ENCODE peak calls at places on chromosomes 7 and 10, in five cellular contexts. S, X, H, D and P are unnamed samples.

GRCh38 chr10:88253-88652 is 39.2 kb upstream of the TUBB8 start:
- DNase-seq in D (no peak), S (no peak), X (no peak), H (no peak), P (no peak)

GRCh38 chr7:150564045-150564444 is 3.1 kb upstream of the GIMAP4 start:
- DNase-seq in S (no peak), X (no peak), D (no peak), H (no peak), P (no peak)

GRCh38 chr7:1313591-1313990 is 80.9 kb downstream of the UNCX start:
- DNase-seq in H (no peak), X (no peak), D (no peak), S (no peak), P (no peak)

GRCh38 chr7:149716932-149717307 is 56.5 kb downstream of the ZNF467 start:
- DNase-seq in X (no peak), S (no peak), H (no peak), D (no peak), P (no peak)

GRCh38 chr7:121081327-121081936 is 92.9 kb downstream of the CPED1 start:
- DNase-seq in S (no peak), D (peak; percentile 50), X (no peak), H (peak; percentile 33), P (no peak)

GRCh38 chr10:19889279-19889678 is 73.0 kb downstream of the PLXDC2 start:
- DNase-seq in D (no peak), H (no peak), S (no peak), X (no peak), P (no peak)

GRCh38 chr7:150406311-150406564 is 27.1 kb downstream of the ZNF775 start:
- DNase-seq in D (no peak), X (no peak), S (no peak), H (no peak), P (no peak)

GRCh38 chr7:35647171-35647574 is 47.8 kb downstream of the HERPUD2 start:
- DNase-seq in S (no peak), H (no peak), X (no peak), D (no peak), P (no peak)

GRCh38 chr10:91691255-91691654 is 58.4 kb upstream of the PPP1R3C start:
- DNase-seq in H (no peak), S (no peak), D (no peak), X (no peak), P (no peak)

GRCh38 chr7:17015575-17015974 is 133.8 kb upstream of the AGR3 start:
- DNase-seq in D (no peak), X (no peak), H (no peak), S (no peak), P (no peak)

GRCh38 chr10:119445311-119445934 is 97.1 kb downstream of the RGS10 start:
- DNase-seq in D (peak; percentile 75), S (peak; percentile 94), H (peak; percentile 49), X (peak; percentile 78), P (no peak)

GRCh38 chr7:16905300-16906044 is 23.7 kb upstream of the AGR3 start:
- DNase-seq in S (no peak), H (no peak), X (no peak), D (no peak), P (no peak)

GRCh38 chr10:83577421-83577820 is 561.9 kb upstream of the GHITM start:
- DNase-seq in H (no peak), X (no peak), D (no peak), S (no peak), P (no peak)

GRCh38 chr10:67864560-67865371 is 19.7 kb upstream of the SIRT1 start:
- DNase-seq in X (no peak), D (peak; percentile 20), S (no peak), H (no peak), P (peak; percentile 3)

GRCh38 chr7:3064077-3064476 is 20.4 kb upstream of the CARD11 start:
- DNase-seq in D (no peak), X (no peak), H (no peak), S (no peak), P (no peak)

GRCh38 chr7:130732980-130733865 is 784 bp downstream of the KLF14 start:
- DNase-seq in X (peak; percentile 30), S (peak; percentile 64), H (no peak), D (no peak), P (no peak)

GRCh38 chr7:149865437-149865836 is 8.3 kb upstream of the ATP6V0E2 start:
- DNase-seq in H (peak; percentile 63), D (no peak), S (peak; percentile 84), X (peak; percentile 53), P (no peak)

GRCh38 chr10:30897547-30897946 is 134.1 kb downstream of the ZNF438 start:
- DNase-seq in D (no peak), X (no peak), S (no peak), H (no peak), P (no peak)

GRCh38 chr10:126905776-126906703 is 812 bp downstream of the DOCK1 start:
- DNase-seq in S (no peak), H (no peak), D (no peak), X (no peak), P (no peak)

GRCh38 chr7:5492249-5493020 is 68.8 kb upstream of the TNRC18 start:
- DNase-seq in S (no peak), H (no peak), D (no peak), X (no peak), P (no peak)

GRCh38 chr10:114326794-114327193 is 77.5 kb downstream of the AFAP1L2 start:
- DNase-seq in D (no peak), X (no peak), S (no peak), H (no peak), P (no peak)

GRCh38 chr7:94228223-94228622 is 166.5 kb upstream of the COL1A2 start:
- DNase-seq in D (no peak), S (no peak), H (no peak), X (no peak), P (no peak)

GRCh38 chr10:86195521-86195920 is 171.1 kb downstream of the GRID1 start:
- DNase-seq in H (no peak), X (no peak), D (no peak), S (no peak), P (no peak)

GRCh38 chr10:52314822-52315552 is 906 bp downstream of the DKK1 start:
- DNase-seq in S (no peak), D (no peak), X (no peak), H (no peak), P (no peak)

GRCh38 chr10:110409926-110410325 is 87.8 kb upstream of the DUSP5 start:
- DNase-seq in H (no peak), D (no peak), S (no peak), X (no peak), P (no peak)

GRCh38 chr10:130111115-130111847 is 651 bp upstream of the C10orf143 start:
- DNase-seq in X (peak; percentile 91), H (peak; percentile 94), D (peak; percentile 99), S (no peak), P (peak; percentile 82)

GRCh38 chr10:62239994-62240393 is 28.6 kb downstream of the RTKN2 start:
- DNase-seq in X (no peak), D (no peak), S (no peak), H (no peak), P (no peak)

GRCh38 chr10:83806716-83807115 is 332.6 kb upstream of the GHITM start:
- DNase-seq in D (no peak), H (no peak), X (no peak), S (no peak), P (no peak)

GRCh38 chr7:129434846-129435318 is 650 bp downstream of the STRIP2 start:
- DNase-seq in S (no peak), X (no peak), D (no peak), H (no peak), P (no peak)

GRCh38 chr7:124460053-124460445 is 305.5 kb downstream of the GPR37 start:
- DNase-seq in D (no peak), S (no peak), H (no peak), X (no peak), P (no peak)

GRCh38 chr7:129671276-129671675 is 59.8 kb downstream of the NRF1 start:
- DNase-seq in H (no peak), S (no peak), X (no peak), D (no peak), P (no peak)

GRCh38 chr10:101778781-101779543 is 3.0 kb upstream of the FGF8 start:
- DNase-seq in S (peak; percentile 72), D (no peak), H (no peak), X (no peak), P (no peak)

GRCh38 chr7:131564640-131565039 is 8.2 kb upstream of the PODXL start:
- DNase-seq in D (no peak), S (no peak), X (no peak), H (no peak), P (no peak)

GRCh38 chr10:130999376-131000202 is 311.9 kb downstream of the TCERG1L start:
- DNase-seq in S (peak; percentile 37), X (no peak), D (no peak), H (no peak), P (no peak)

GRCh38 chr7:106283831-106284515 is 810 bp downstream of the NAMPT start:
- DNase-seq in H (no peak), S (peak; percentile 81), D (peak; percentile 48), X (peak; percentile 41), P (no peak)

GRCh38 chr10:124468624-124469023 is 7.0 kb downstream of the LHPP start:
- DNase-seq in H (no peak), X (no peak), S (no peak), D (no peak), P (no peak)

GRCh38 chr10:69449841-69450240 is 1.4 kb upstream of the TSPAN15 start:
- DNase-seq in S (peak; percentile 69), H (no peak), X (peak; percentile 30), D (peak; percentile 89), P (no peak)

GRCh38 chr7:97126483-97127171 is 9.1 kb downstream of the SDHAF3 start:
- DNase-seq in H (no peak), S (no peak), D (no peak), X (no peak), P (no peak)